ENCODE peak calls at places on chromosomes 6 and 20, in six cellular contexts. L is spleen, C is Panc1, M is breast epithelium, W is HCT116, E is transverse colon. X is an unnamed sample.

GRCh38 chr20:38284893-38285444 is 19.0 kb upstream of the BPI start:
- DNase-seq in L (no peak), C (no peak), M (no peak), W (no peak), E (no peak), X (no peak)

GRCh38 chr20:20490673-20491072 is 122.8 kb downstream of the INSM1 start:
- DNase-seq in L (no peak), C (no peak), M (no peak), W (no peak), E (no peak), X (no peak)

GRCh38 chr6:121851056-121851455 is 415.6 kb downstream of the GJA1 start:
- DNase-seq in L (no peak), C (no peak), M (no peak), W (no peak), E (no peak), X (no peak)

GRCh38 chr20:3102575-3103368 is 18.2 kb upstream of the AVP start:
- DNase-seq in L (no peak), C (no peak), M (no peak), W (no peak), E (no peak), X (no peak)

GRCh38 chr20:56588996-56589395 is 40.1 kb upstream of the TFAP2C start:
- DNase-seq in L (no peak), C (no peak), M (no peak), W (no peak), E (no peak), X (no peak)

GRCh38 chr6:158914923-158915322 is 85.1 kb downstream of the RSPH3 start:
- DNase-seq in L (no peak), C (no peak), M (no peak), W (no peak), E (no peak), X (no peak)

GRCh38 chr20:7776148-7776547 is 164.1 kb downstream of the HAO1 start:
- DNase-seq in L (no peak), C (no peak), M (no peak), W (no peak), E (no peak), X (no peak)

GRCh38 chr6:26199057-26199772 is 112.0 kb downstream of the HFE start:
- DNase-seq in L (peak; percentile 96), C (peak; percentile 97), M (peak; percentile 68), W (peak; percentile 95), E (peak; percentile 69), X (peak; percentile 65)

GRCh38 chr6:157867155-157867559 is 44.1 kb downstream of the SNX9 start:
- DNase-seq in L (no peak), C (no peak), M (no peak), W (no peak), E (no peak), X (no peak)

GRCh38 chr6:50217816-50218215 is 168.1 kb upstream of the DEFB112 start:
- DNase-seq in L (no peak), C (no peak), M (no peak), W (no peak), E (no peak), X (no peak)

GRCh38 chr6:81886157-81886556 is 133.7 kb upstream of the TENT5A start:
- DNase-seq in L (no peak), C (no peak), M (no peak), W (no peak), E (no peak), X (no peak)
- TF ChIP-seq CTCF in L (no peak), C (no peak), M (no peak), W (no peak), E (no peak), X (no peak)

GRCh38 chr6:6712258-6712978 is 123.9 kb downstream of the LY86 start:
- DNase-seq in L (no peak), C (no peak), M (no peak), W (peak; percentile 38), E (peak; percentile 51), X (no peak)
- TF ChIP-seq POLR2AphosphoS5 in L (no peak), C (no peak), M (no peak), W (no peak), E (no peak), X (no peak)

GRCh38 chr20:5863040-5863811 is 87.1 kb downstream of the TRMT6 start:
- DNase-seq in L (peak; percentile 76), C (no peak), M (no peak), W (no peak), E (no peak), X (no peak)
- H3K27ac ChIP-seq in L (peak overlapping the region; percentile 68), C (no peak overlapping the region), M (no peak overlapping the region), W (no peak overlapping the region), E (no peak overlapping the region), X (no peak overlapping the region)

DNA sequence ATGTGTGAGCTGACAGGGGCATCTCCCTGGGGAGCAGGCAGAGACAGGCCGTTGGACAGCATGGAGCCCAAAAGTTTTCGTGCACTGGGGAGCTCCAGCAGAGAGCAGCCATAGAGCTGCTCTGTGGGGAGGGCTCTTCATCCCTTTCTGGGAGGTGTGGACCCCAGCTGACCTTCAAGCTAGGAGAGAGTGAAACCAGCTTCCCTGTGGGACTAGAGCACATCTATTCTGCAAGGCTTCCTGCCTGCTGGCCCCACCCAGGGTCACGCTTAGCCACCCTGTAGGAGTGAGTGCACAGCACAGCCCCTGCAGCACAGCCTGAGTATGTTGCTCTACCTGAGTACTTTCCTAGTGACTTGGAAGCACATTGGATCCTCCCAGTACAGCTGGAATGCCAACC is 183.3 kb downstream of the BCKDHB start:
- DNase-seq in L (peak; percentile 61), C (no peak), M (no peak), W (no peak), E (no peak), X (no peak)
- TF ChIP-seq CTCF in L (no peak), C (no peak), M (no peak), W (no peak), E (no peak), X (no peak)

GRCh38 chr20:47557218-47557617 is 55.5 kb downstream of the NCOA3 start:
- DNase-seq in L (no peak), C (no peak), M (no peak), W (no peak), E (no peak), X (no peak)

GRCh38 chr20:47558295-47558694 is 56.6 kb downstream of the NCOA3 start:
- DNase-seq in L (no peak), C (no peak), M (no peak), W (no peak), E (no peak), X (no peak)

GRCh38 chr20:47558699-47559098 is 57.0 kb downstream of the NCOA3 start:
- DNase-seq in L (no peak), C (no peak), M (no peak), W (no peak), E (no peak), X (no peak)

GRCh38 chr20:47557791-47558190 is 56.1 kb downstream of the NCOA3 start:
- DNase-seq in L (no peak), C (no peak), M (no peak), W (no peak), E (no peak), X (no peak)

GRCh38 chr20:47559141-47559540 is 57.5 kb downstream of the NCOA3 start:
- DNase-seq in L (no peak), C (no peak), M (no peak), W (no peak), E (no peak), X (no peak)
- TF ChIP-seq POLR2AphosphoS5 in L (no peak), C (no peak), M (no peak), W (no peak), E (no peak), X (no peak)

DNA sequence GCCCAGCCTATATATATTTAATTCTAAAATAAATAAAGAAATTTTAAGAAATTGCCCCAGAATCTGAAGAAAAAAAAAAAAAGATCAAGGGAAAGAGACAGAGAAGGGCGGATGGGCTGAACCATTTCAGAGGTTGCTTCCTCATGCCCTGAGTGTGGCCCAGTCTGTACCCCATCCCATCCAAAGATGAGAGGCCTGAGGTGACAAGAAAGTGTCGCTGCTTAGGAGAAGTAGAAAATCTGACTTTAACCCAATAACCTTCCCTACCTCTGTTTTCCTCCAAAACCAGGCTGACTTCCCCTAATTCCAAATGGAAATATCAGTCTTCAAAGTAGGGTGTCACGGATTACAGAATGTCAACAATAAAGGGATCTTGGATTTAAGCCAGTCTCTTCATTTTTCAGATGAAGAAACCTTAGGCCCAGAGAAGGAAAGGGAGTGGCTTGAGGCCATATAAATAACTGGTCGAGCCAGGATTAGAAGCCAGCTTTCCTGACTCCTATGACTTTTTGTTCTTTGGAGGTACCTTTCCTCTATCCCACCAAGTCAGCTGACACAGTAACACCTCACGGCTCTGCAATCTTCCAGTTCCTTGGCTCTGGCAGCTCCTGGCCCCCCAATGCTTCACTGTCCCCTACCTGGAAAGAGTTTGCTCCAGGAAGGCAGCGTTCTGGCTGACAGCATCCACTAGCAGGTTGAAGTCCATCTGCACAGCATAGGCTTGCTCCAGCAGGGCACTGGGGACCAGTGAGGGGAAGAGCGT is 10.1 kb downstream of the GSS start:
- DNase-seq in L (no peak), C (no peak), M (peak; percentile 27), W (no peak), E (peak; percentile 63), X (no peak)
- H3K27ac ChIP-seq in L (no peak overlapping the region), C (no peak overlapping the region), M (peak overlapping the region; percentile 66), W (no peak overlapping the region), E (peak overlapping the region; percentile 81), X (no peak overlapping the region)

GRCh38 chr6:136334853-136335252 is 45.2 kb upstream of the BCLAF1 start:
- DNase-seq in L (no peak), C (no peak), M (no peak), W (no peak), E (no peak), X (no peak)
- TF ChIP-seq CTCF in L (no peak), C (peak; percentile 44), M (no peak), W (peak; percentile 47), E (no peak), X (no peak)

DNA sequence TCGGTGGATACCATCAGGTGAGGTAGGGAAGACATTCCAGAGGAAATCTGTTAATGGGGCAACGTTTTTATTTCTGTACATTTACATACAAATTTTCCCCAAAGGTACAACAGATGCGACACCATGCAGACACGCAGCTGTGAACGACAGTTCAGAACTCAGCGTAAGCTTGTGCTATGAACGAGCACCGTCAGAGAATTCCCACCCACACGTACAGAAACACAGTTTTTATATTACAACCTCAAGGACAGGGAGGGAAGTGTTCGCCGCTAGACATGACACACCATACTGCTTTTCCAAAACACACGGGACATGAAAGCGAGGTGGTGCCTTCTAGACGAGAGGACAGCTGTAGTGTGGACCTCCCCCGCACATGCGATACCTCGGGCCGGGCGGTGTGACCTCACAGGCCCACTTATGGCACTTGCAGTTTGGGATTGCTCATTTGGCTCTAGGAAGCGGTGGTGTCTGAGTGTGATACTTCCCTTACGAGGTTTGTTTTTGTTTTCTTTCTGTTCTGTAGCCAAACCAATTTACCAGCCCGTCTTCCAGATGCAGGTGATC is 10.7 kb downstream of the PSMG4 start:
- DNase-seq in L (peak; percentile 53), C (no peak), M (no peak), W (no peak), E (no peak), X (no peak)
- TF ChIP-seq POLR2AphosphoS5 in L (peak; percentile 2), C (no peak), M (no peak), W (no peak), E (no peak), X (no peak)

X was measured in upper lobe of left lung.